ENCODE peak calls at places on chromosomes 16 and 17, in ten cellular contexts. One of them, this sample, is unnamed.

GRCh38 chr16:4077083-4077714 is 39.0 kb downstream of the ADCY9 start:
- DNase-seq in hepatocyte: no peak
- DNase-seq in mucosa of descending colon: no peak
- DNase-seq in osteoblast: no peak
- DNase-seq in Caco-2: no peak
- DNase-seq in ovary: no peak
- DNase-seq in left ventricle myocardium inferior: no peak
- DNase-seq in transverse colon: no peak
- DNase-seq in sigmoid colon: peak; percentile 19
- DNase-seq in HCT116: peak; percentile 48
- DNase-seq in this sample: no peak

GRCh38 chr16:57039148-57039812 is 49.9 kb downstream of the NLRC5 start:
- DNase-seq in hepatocyte: no peak
- DNase-seq in mucosa of descending colon: no peak
- DNase-seq in osteoblast: peak; percentile 85
- DNase-seq in Caco-2: no peak
- DNase-seq in ovary: no peak
- DNase-seq in left ventricle myocardium inferior: no peak
- DNase-seq in transverse colon: peak; percentile 33
- DNase-seq in sigmoid colon: no peak
- DNase-seq in HCT116: no peak
- DNase-seq in this sample: no peak

GRCh38 chr16:5882087-5882661 is 784.6 kb upstream of the EEF2KMT start:
- DNase-seq in hepatocyte: no peak
- DNase-seq in mucosa of descending colon: no peak
- DNase-seq in osteoblast: no peak
- DNase-seq in Caco-2: no peak
- DNase-seq in ovary: no peak
- DNase-seq in left ventricle myocardium inferior: no peak
- DNase-seq in transverse colon: no peak
- DNase-seq in sigmoid colon: no peak
- DNase-seq in HCT116: no peak
- DNase-seq in this sample: no peak

GRCh38 chr17:2406903-2407790 is 6.3 kb upstream of the MNT start:
- DNase-seq in hepatocyte: peak; percentile 91
- DNase-seq in mucosa of descending colon: peak; percentile 84
- DNase-seq in osteoblast: peak; percentile 96
- DNase-seq in Caco-2: peak; percentile 40
- DNase-seq in ovary: peak; percentile 13
- DNase-seq in left ventricle myocardium inferior: peak; percentile 58
- DNase-seq in transverse colon: peak; percentile 91
- DNase-seq in sigmoid colon: peak; percentile 87
- DNase-seq in HCT116: peak; percentile 90
- DNase-seq in this sample: no peak

GRCh38 chr16:22681881-22682291 is 132.1 kb upstream of the HS3ST2 start:
- DNase-seq in hepatocyte: no peak
- DNase-seq in mucosa of descending colon: no peak
- DNase-seq in osteoblast: no peak
- DNase-seq in Caco-2: no peak
- DNase-seq in ovary: no peak
- DNase-seq in left ventricle myocardium inferior: no peak
- DNase-seq in transverse colon: no peak
- DNase-seq in sigmoid colon: peak; percentile 54
- DNase-seq in HCT116: no peak
- DNase-seq in this sample: no peak

GRCh38 chr16:67426022-67426421 is 4.9 kb upstream of the HSD11B2 start:
- DNase-seq in hepatocyte: no peak
- DNase-seq in mucosa of descending colon: no peak
- DNase-seq in osteoblast: no peak
- DNase-seq in Caco-2: no peak
- DNase-seq in ovary: no peak
- DNase-seq in left ventricle myocardium inferior: no peak
- DNase-seq in transverse colon: no peak
- DNase-seq in sigmoid colon: no peak
- DNase-seq in HCT116: no peak
- DNase-seq in this sample: no peak

GRCh38 chr16:35431829-35432663 is 1972.6 kb downstream of the TP53TG3F start:
- DNase-seq in hepatocyte: no peak
- DNase-seq in mucosa of descending colon: no peak
- DNase-seq in osteoblast: no peak
- DNase-seq in Caco-2: peak; percentile 23
- DNase-seq in ovary: no peak
- DNase-seq in left ventricle myocardium inferior: no peak
- DNase-seq in transverse colon: no peak
- DNase-seq in sigmoid colon: no peak
- DNase-seq in HCT116: no peak
- DNase-seq in this sample: peak; percentile 60

GRCh38 chr17:64223931-64224657 is 39.0 kb downstream of the TEX2 start:
- DNase-seq in hepatocyte: no peak
- DNase-seq in mucosa of descending colon: no peak
- DNase-seq in osteoblast: no peak
- DNase-seq in Caco-2: no peak
- DNase-seq in ovary: no peak
- DNase-seq in left ventricle myocardium inferior: no peak
- DNase-seq in transverse colon: no peak
- DNase-seq in sigmoid colon: no peak
- DNase-seq in HCT116: no peak
- DNase-seq in this sample: no peak

GRCh38 chr17:82244413-82245140 is 15.7 kb downstream of the SLC16A3 start:
- DNase-seq in hepatocyte: no peak
- DNase-seq in mucosa of descending colon: no peak
- DNase-seq in osteoblast: peak; percentile 96
- DNase-seq in Caco-2: peak; percentile 62
- DNase-seq in ovary: no peak
- DNase-seq in left ventricle myocardium inferior: no peak
- DNase-seq in transverse colon: peak; percentile 34
- DNase-seq in sigmoid colon: peak; percentile 69
- DNase-seq in HCT116: no peak
- DNase-seq in this sample: no peak

GRCh38 chr17:82243648-82244412 is 15.0 kb downstream of the SLC16A3 start:
- DNase-seq in hepatocyte: no peak
- DNase-seq in mucosa of descending colon: no peak
- DNase-seq in osteoblast: peak; percentile 62
- DNase-seq in Caco-2: no peak
- DNase-seq in ovary: no peak
- DNase-seq in left ventricle myocardium inferior: no peak
- DNase-seq in transverse colon: no peak
- DNase-seq in sigmoid colon: peak; percentile 53
- DNase-seq in HCT116: no peak
- DNase-seq in this sample: no peak

GRCh38 chr17:82242698-82242976 is 13.8 kb downstream of the SLC16A3 start:
- DNase-seq in hepatocyte: no peak
- DNase-seq in mucosa of descending colon: no peak
- DNase-seq in osteoblast: no peak
- DNase-seq in Caco-2: no peak
- DNase-seq in ovary: no peak
- DNase-seq in left ventricle myocardium inferior: no peak
- DNase-seq in transverse colon: no peak
- DNase-seq in sigmoid colon: peak; percentile 69
- DNase-seq in HCT116: no peak
- DNase-seq in this sample: no peak

GRCh38 chr17:82241926-82242697 is 13.3 kb downstream of the SLC16A3 start:
- DNase-seq in hepatocyte: no peak
- DNase-seq in mucosa of descending colon: no peak
- DNase-seq in osteoblast: peak; percentile 88
- DNase-seq in Caco-2: no peak
- DNase-seq in ovary: peak; percentile 85
- DNase-seq in left ventricle myocardium inferior: peak; percentile 61
- DNase-seq in transverse colon: peak; percentile 22
- DNase-seq in sigmoid colon: peak; percentile 84
- DNase-seq in HCT116: no peak
- DNase-seq in this sample: no peak

DNA sequence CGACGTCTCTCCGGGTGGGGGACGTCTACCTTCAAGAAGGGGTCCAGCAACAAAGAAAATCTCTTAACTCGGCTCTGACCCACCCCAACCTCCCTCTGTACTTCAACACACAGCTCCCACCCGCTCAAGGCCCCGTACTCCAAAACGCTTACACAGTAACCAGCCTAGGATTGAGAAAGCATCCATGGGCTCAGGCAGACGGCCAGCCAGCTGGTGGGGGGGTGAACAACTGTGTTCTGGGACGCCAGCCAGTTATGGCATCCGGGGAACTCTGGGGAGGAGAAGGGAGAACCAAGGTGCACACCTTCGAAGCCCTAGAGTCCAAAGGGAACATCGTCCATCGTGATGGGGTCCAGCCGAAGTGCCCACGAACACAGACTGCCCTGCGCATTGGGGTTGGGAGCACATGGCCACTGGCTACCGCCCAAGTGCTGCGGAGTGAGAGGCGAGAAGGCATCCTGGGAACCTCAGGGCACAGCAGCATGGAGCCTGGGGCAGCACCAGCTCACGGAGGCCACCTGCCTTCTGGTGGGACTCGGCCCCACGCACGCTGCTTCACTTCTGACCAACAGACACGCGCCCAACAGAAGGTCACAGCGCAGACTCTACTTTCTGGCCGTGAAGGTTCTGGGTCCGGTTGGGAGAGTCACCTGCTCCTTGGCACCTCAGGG is 14.3 kb downstream of the SLC16A3 start:
- DNase-seq in hepatocyte: peak; percentile 74
- DNase-seq in mucosa of descending colon: peak; percentile 71
- DNase-seq in osteoblast: peak; percentile 97
- DNase-seq in Caco-2: no peak
- DNase-seq in ovary: peak; percentile 94
- DNase-seq in left ventricle myocardium inferior: peak; percentile 83
- DNase-seq in transverse colon: peak; percentile 65
- DNase-seq in sigmoid colon: peak; percentile 95
- DNase-seq in HCT116: no peak
- DNase-seq in this sample: peak; percentile 92
- H3K4me1 ChIP-seq in hepatocyte: peaks cover 27% of the 10 kb centered on the region
- H3K4me1 ChIP-seq in mucosa of descending colon: peaks cover 49% of the 10 kb centered on the region
- H3K4me1 ChIP-seq in osteoblast: peaks cover 50% of the 10 kb centered on the region
- H3K4me1 ChIP-seq in Caco-2: no peaks in the 10 kb centered on the region
- H3K4me1 ChIP-seq in ovary: peaks cover 56% of the 10 kb centered on the region
- H3K4me1 ChIP-seq in left ventricle myocardium inferior: peaks cover 90% of the 10 kb centered on the region
- H3K4me1 ChIP-seq in transverse colon: peaks cover 62% of the 10 kb centered on the region
- H3K4me1 ChIP-seq in sigmoid colon: peaks cover 98% of the 10 kb centered on the region
- H3K4me1 ChIP-seq in HCT116: peaks cover 25% of the 10 kb centered on the region
- H3K4me1 ChIP-seq in this sample: peaks cover 74% of the 10 kb centered on the region

GRCh38 chr16:58579587-58579986 is 50.0 kb downstream of the CNOT1 start:
- DNase-seq in hepatocyte: no peak
- DNase-seq in mucosa of descending colon: no peak
- DNase-seq in osteoblast: no peak
- DNase-seq in Caco-2: no peak
- DNase-seq in ovary: no peak
- DNase-seq in left ventricle myocardium inferior: no peak
- DNase-seq in transverse colon: no peak
- DNase-seq in sigmoid colon: no peak
- DNase-seq in HCT116: no peak
- DNase-seq in this sample: no peak

GRCh38 chr16:58578642-58579041 is 51.0 kb downstream of the CNOT1 start:
- DNase-seq in hepatocyte: no peak
- DNase-seq in mucosa of descending colon: no peak
- DNase-seq in osteoblast: no peak
- DNase-seq in Caco-2: no peak
- DNase-seq in ovary: no peak
- DNase-seq in left ventricle myocardium inferior: no peak
- DNase-seq in transverse colon: no peak
- DNase-seq in sigmoid colon: no peak
- DNase-seq in HCT116: no peak
- DNase-seq in this sample: no peak

GRCh38 chr16:58584831-58585505 is 44.7 kb downstream of the CNOT1 start:
- DNase-seq in hepatocyte: no peak
- DNase-seq in mucosa of descending colon: no peak
- DNase-seq in osteoblast: peak; percentile 47
- DNase-seq in Caco-2: no peak
- DNase-seq in ovary: no peak
- DNase-seq in left ventricle myocardium inferior: no peak
- DNase-seq in transverse colon: no peak
- DNase-seq in sigmoid colon: no peak
- DNase-seq in HCT116: no peak
- DNase-seq in this sample: no peak

GRCh38 chr16:58582971-58583765 is 46.5 kb downstream of the CNOT1 start:
- DNase-seq in hepatocyte: no peak
- DNase-seq in mucosa of descending colon: no peak
- DNase-seq in osteoblast: no peak
- DNase-seq in Caco-2: no peak
- DNase-seq in ovary: no peak
- DNase-seq in left ventricle myocardium inferior: no peak
- DNase-seq in transverse colon: no peak
- DNase-seq in sigmoid colon: no peak
- DNase-seq in HCT116: no peak
- DNase-seq in this sample: no peak

DNA sequence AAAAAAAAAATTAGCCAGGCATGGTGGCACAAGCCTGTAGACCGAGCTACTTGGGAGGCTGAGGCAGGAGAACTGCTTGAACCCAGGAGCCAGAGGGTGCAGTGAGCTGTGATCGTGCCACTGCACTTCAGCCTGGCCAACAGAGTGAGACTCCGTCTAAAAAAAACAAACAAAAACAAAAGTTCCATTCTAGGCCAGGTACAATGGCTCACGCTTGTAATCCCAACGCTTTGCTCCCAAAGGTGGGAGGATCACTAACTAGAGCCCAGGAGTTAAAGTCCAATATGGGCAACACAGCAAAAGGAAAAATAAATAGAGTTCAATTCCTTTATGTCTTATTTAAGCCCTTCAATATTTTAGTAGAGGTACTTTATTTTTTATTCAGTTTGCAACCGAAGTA is 47.5 kb downstream of the CNOT1 start:
- DNase-seq in hepatocyte: no peak
- DNase-seq in mucosa of descending colon: no peak
- DNase-seq in osteoblast: peak; percentile 23
- DNase-seq in Caco-2: no peak
- DNase-seq in ovary: no peak
- DNase-seq in left ventricle myocardium inferior: no peak
- DNase-seq in transverse colon: no peak
- DNase-seq in sigmoid colon: no peak
- DNase-seq in HCT116: no peak
- DNase-seq in this sample: no peak
- H3K36me3 ChIP-seq in hepatocyte: peaks cover 5% of the 10 kb centered on the region
- H3K36me3 ChIP-seq in mucosa of descending colon: peaks cover 15% of the 10 kb centered on the region
- H3K36me3 ChIP-seq in osteoblast: peaks cover 82% of the 10 kb centered on the region
- H3K36me3 ChIP-seq in Caco-2: peaks cover 3% of the 10 kb centered on the region
- H3K36me3 ChIP-seq in ovary: no peaks in the 10 kb centered on the region
- H3K36me3 ChIP-seq in left ventricle myocardium inferior: peaks cover 97% of the 10 kb centered on the region
- H3K36me3 ChIP-seq in transverse colon: peaks cover 82% of the 10 kb centered on the region
- H3K36me3 ChIP-seq in sigmoid colon: peaks cover 75% of the 10 kb centered on the region
- H3K36me3 ChIP-seq in HCT116: peaks cover 76% of the 10 kb centered on the region
- H3K36me3 ChIP-seq in this sample: peaks cover 97% of the 10 kb centered on the region

GRCh38 chr16:47016700-47017133 is 43.2 kb upstream of the DNAJA2 start:
- DNase-seq in hepatocyte: no peak
- DNase-seq in mucosa of descending colon: no peak
- DNase-seq in osteoblast: no peak
- DNase-seq in Caco-2: no peak
- DNase-seq in ovary: no peak
- DNase-seq in left ventricle myocardium inferior: no peak
- DNase-seq in transverse colon: no peak
- DNase-seq in sigmoid colon: no peak
- DNase-seq in HCT116: no peak
- DNase-seq in this sample: no peak

GRCh38 chr16:47013910-47014309 is 40.4 kb upstream of the DNAJA2 start:
- DNase-seq in hepatocyte: no peak
- DNase-seq in mucosa of descending colon: no peak
- DNase-seq in osteoblast: no peak
- DNase-seq in Caco-2: no peak
- DNase-seq in ovary: no peak
- DNase-seq in left ventricle myocardium inferior: no peak
- DNase-seq in transverse colon: no peak
- DNase-seq in sigmoid colon: no peak
- DNase-seq in HCT116: no peak
- DNase-seq in this sample: no peak

GRCh38 chr16:47017636-47018035 is 44.2 kb upstream of the DNAJA2 start:
- DNase-seq in hepatocyte: no peak
- DNase-seq in mucosa of descending colon: no peak
- DNase-seq in osteoblast: no peak
- DNase-seq in Caco-2: no peak
- DNase-seq in ovary: no peak
- DNase-seq in left ventricle myocardium inferior: no peak
- DNase-seq in transverse colon: no peak
- DNase-seq in sigmoid colon: no peak
- DNase-seq in HCT116: no peak
- DNase-seq in this sample: no peak

GRCh38 chr16:47018223-47018891 is 44.9 kb upstream of the DNAJA2 start:
- DNase-seq in hepatocyte: peak; percentile 67
- DNase-seq in mucosa of descending colon: peak; percentile 55
- DNase-seq in osteoblast: peak; percentile 92
- DNase-seq in Caco-2: peak; percentile 72
- DNase-seq in ovary: no peak
- DNase-seq in left ventricle myocardium inferior: no peak
- DNase-seq in transverse colon: peak; percentile 66
- DNase-seq in sigmoid colon: no peak
- DNase-seq in HCT116: peak; percentile 71
- DNase-seq in this sample: no peak

GRCh38 chr16:47019563-47019962 is 46.1 kb upstream of the DNAJA2 start:
- DNase-seq in hepatocyte: no peak
- DNase-seq in mucosa of descending colon: no peak
- DNase-seq in osteoblast: peak; percentile 79
- DNase-seq in Caco-2: no peak
- DNase-seq in ovary: no peak
- DNase-seq in left ventricle myocardium inferior: no peak
- DNase-seq in transverse colon: no peak
- DNase-seq in sigmoid colon: no peak
- DNase-seq in HCT116: no peak
- DNase-seq in this sample: no peak
- TF ChIP-seq CTCF in hepatocyte: no peak
- TF ChIP-seq CTCF in mucosa of descending colon: no peak
- TF ChIP-seq CTCF in osteoblast: peak; percentile 26
- TF ChIP-seq CTCF in Caco-2: no peak
- TF ChIP-seq CTCF in ovary: no peak
- TF ChIP-seq CTCF in left ventricle myocardium inferior: no peak
- TF ChIP-seq CTCF in transverse colon: no peak
- TF ChIP-seq CTCF in sigmoid colon: no peak
- TF ChIP-seq CTCF in HCT116: no peak
- TF ChIP-seq CTCF in this sample: peak; percentile 13

GRCh38 chr16:17373533-17373932 is 97.2 kb downstream of the XYLT1 start:
- DNase-seq in hepatocyte: no peak
- DNase-seq in mucosa of descending colon: no peak
- DNase-seq in osteoblast: no peak
- DNase-seq in Caco-2: no peak
- DNase-seq in ovary: no peak
- DNase-seq in left ventricle myocardium inferior: no peak
- DNase-seq in transverse colon: no peak
- DNase-seq in sigmoid colon: no peak
- DNase-seq in HCT116: no peak
- DNase-seq in this sample: no peak
- H3K4me1 ChIP-seq in hepatocyte: peaks cover 24% of the 10 kb centered on the region
- H3K4me1 ChIP-seq in mucosa of descending colon: peaks cover 26% of the 10 kb centered on the region
- H3K4me1 ChIP-seq in osteoblast: peaks cover 8% of the 10 kb centered on the region
- H3K4me1 ChIP-seq in Caco-2: no peaks in the 10 kb centered on the region
- H3K4me1 ChIP-seq in ovary: peaks cover 9% of the 10 kb centered on the region
- H3K4me1 ChIP-seq in left ventricle myocardium inferior: peaks cover 51% of the 10 kb centered on the region
- H3K4me1 ChIP-seq in transverse colon: peaks cover 30% of the 10 kb centered on the region
- H3K4me1 ChIP-seq in sigmoid colon: peaks cover 60% of the 10 kb centered on the region
- H3K4me1 ChIP-seq in HCT116: no peaks in the 10 kb centered on the region
- H3K4me1 ChIP-seq in this sample: peaks cover 30% of the 10 kb centered on the region

This sample was measured in upper lobe of right lung.